ENCODE peak calls at places on chromosome 19, in five cellular contexts. N is stimulated activated CD4-positive, alpha-beta T cell treated with anti-CD3 and anti-CD28 coated beads, Interleukin-2, amount 100 ng/mL, for 24 hours; Z is NCI-H774; C is astrocyte of the spinal cord; R is NCI-H1105 treated with DMSO at 0.1 percent for 48 hours. J is an unnamed sample.

GRCh38 chr19:5960005-5961001 is 17.6 kb downstream of the RANBP3 start:
- DNase-seq in C (no peak), R (no peak), N (no peak), Z (no peak), J (peak)

GRCh38 chr19:55047951-55048350 is 9.9 kb upstream of the GP6 start:
- DNase-seq in R (no peak), C (no peak), Z (no peak), N (no peak), J (no peak)

GRCh38 chr19:15443838-15444237 is 5.9 kb downstream of the WIZ start:
- DNase-seq in N (no peak), R (no peak), Z (no peak), C (no peak), J (no peak)

GRCh38 chr19:16922592-16922934 is 33.8 kb downstream of the F2RL3 start:
- DNase-seq in R (no peak), N (no peak), Z (no peak), C (no peak), J (no peak)

GRCh38 chr19:2579678-2580280 is 103.9 kb downstream of the GADD45B start:
- DNase-seq in N (no peak), R (no peak), C (no peak), Z (no peak), J (no peak)

GRCh38 chr19:58182989-58183821 is at the start of gene ZNF274:
- DNase-seq in N (peak), Z (peak), C (peak), R (peak), J (peak)

GRCh38 chr19:56942749-56943148 is 102.2 kb upstream of the PEG3 start:
- DNase-seq in C (no peak), Z (no peak), N (no peak), R (no peak), J (no peak)

GRCh38 chr19:33388817-33389573 is 15.5 kb downstream of the CEBPG start:
- DNase-seq in R (no peak), N (no peak), Z (no peak), C (no peak), J (peak)

GRCh38 chr19:50465986-50466771 is 10.1 kb upstream of the EMC10 start:
- DNase-seq in C (no peak), R (peak), Z (peak), N (no peak), J (no peak)

GRCh38 chr19:36213793-36214387 is 575 bp downstream of the ZNF565 start:
- DNase-seq in N (no peak), Z (no peak), R (no peak), C (no peak), J (no peak)

GRCh38 chr19:47273313-47274070 is 1.2 kb upstream of the INAFM1 start:
- DNase-seq in N (peak), R (peak), C (peak), Z (peak), J (peak)

GRCh38 chr19:15315101-15315500 is 17.2 kb downstream of the BRD4 start:
- DNase-seq in R (no peak), Z (no peak), C (no peak), N (no peak), J (no peak)

GRCh38 chr19:3660493-3661219 is 34.1 kb upstream of the CACTIN start:
- DNase-seq in R (no peak), Z (no peak), C (no peak), N (no peak), J (no peak)

GRCh38 chr19:39509233-39509632 is 5.7 kb upstream of the SELENOV start:
- DNase-seq in R (no peak), C (no peak), N (no peak), Z (no peak), J (no peak)

GRCh38 chr19:35157431-35157830 is 2.9 kb downstream of the FXYD5 start:
- DNase-seq in N (no peak), R (no peak), Z (no peak), C (no peak), J (no peak)

GRCh38 chr19:28948531-28948930 is 264.4 kb downstream of the UQCRFS1 start:
- DNase-seq in R (no peak), Z (no peak), N (no peak), C (no peak), J (no peak)